ENCODE peak calls at places on chromosomes 5 and 9, in four cellular contexts. One of them, this sample, is unnamed.

GRCh38 chr9:99093492-99093791 is 11.5 kb upstream of the TGFBR1 start:
- DNase-seq in cardiac fibroblast: no peak
- DNase-seq in glutamatergic neuron: no peak
- DNase-seq in fibroblast of lung: no peak
- DNase-seq in this sample: no peak

GRCh38 chr9:93203713-93204469 is 20.0 kb downstream of the WNK2 start:
- DNase-seq in cardiac fibroblast: no peak
- DNase-seq in glutamatergic neuron: no peak
- DNase-seq in fibroblast of lung: no peak
- DNase-seq in this sample: no peak

GRCh38 chr5:36363101-36363500 is 61.4 kb upstream of the RANBP3L start:
- DNase-seq in cardiac fibroblast: peak
- DNase-seq in glutamatergic neuron: no peak
- DNase-seq in fibroblast of lung: peak
- DNase-seq in this sample: peak

GRCh38 chr5:61228691-61229280 is 66.5 kb upstream of the SMIM15 start:
- DNase-seq in cardiac fibroblast: no peak
- DNase-seq in glutamatergic neuron: no peak
- DNase-seq in fibroblast of lung: peak
- DNase-seq in this sample: no peak

GRCh38 chr5:163976691-163977090 is 471.3 kb downstream of the MAT2B start:
- DNase-seq in cardiac fibroblast: no peak
- DNase-seq in glutamatergic neuron: no peak
- DNase-seq in fibroblast of lung: peak
- DNase-seq in this sample: peak

GRCh38 chr9:71025728-71026127 is 95.7 kb downstream of the TRPM3 start:
- DNase-seq in cardiac fibroblast: no peak
- DNase-seq in glutamatergic neuron: no peak
- DNase-seq in fibroblast of lung: no peak
- DNase-seq in this sample: no peak

GRCh38 chr5:97918614-97919013 is 735.6 kb upstream of the RIOK2 start:
- DNase-seq in cardiac fibroblast: no peak
- DNase-seq in glutamatergic neuron: no peak
- DNase-seq in fibroblast of lung: no peak
- DNase-seq in this sample: no peak

GRCh38 chr9:87889882-87890252 is 7.2 kb downstream of the SPATA31E1 start:
- DNase-seq in cardiac fibroblast: no peak
- DNase-seq in glutamatergic neuron: no peak
- DNase-seq in fibroblast of lung: no peak
- DNase-seq in this sample: no peak

GRCh38 chr9:112717669-112718331 is at the start of gene INIP:
- DNase-seq in cardiac fibroblast: peak
- DNase-seq in glutamatergic neuron: peak
- DNase-seq in fibroblast of lung: peak
- DNase-seq in this sample: peak

GRCh38 chr5:170761048-170761707 is 22.3 kb upstream of the GABRP start:
- DNase-seq in cardiac fibroblast: no peak
- DNase-seq in glutamatergic neuron: no peak
- DNase-seq in fibroblast of lung: no peak
- DNase-seq in this sample: no peak

GRCh38 chr9:122005597-122005996 is 87.5 kb downstream of the TTLL11 start:
- DNase-seq in cardiac fibroblast: peak
- DNase-seq in glutamatergic neuron: no peak
- DNase-seq in fibroblast of lung: peak
- DNase-seq in this sample: peak

GRCh38 chr5:180494510-180495181 is 467 bp downstream of the CNOT6 start:
- DNase-seq in cardiac fibroblast: peak
- DNase-seq in glutamatergic neuron: peak
- DNase-seq in fibroblast of lung: peak
- DNase-seq in this sample: peak

GRCh38 chr5:36692791-36693763 is 86.7 kb downstream of the SLC1A3 start:
- DNase-seq in cardiac fibroblast: peak
- DNase-seq in glutamatergic neuron: peak
- DNase-seq in fibroblast of lung: peak
- DNase-seq in this sample: peak

GRCh38 chr5:2898661-2899060 is 147.2 kb upstream of the IRX2 start:
- DNase-seq in cardiac fibroblast: no peak
- DNase-seq in glutamatergic neuron: no peak
- DNase-seq in fibroblast of lung: no peak
- DNase-seq in this sample: no peak

GRCh38 chr9:33202552-33203300 is 35.6 kb upstream of the B4GALT1 start:
- DNase-seq in cardiac fibroblast: peak
- DNase-seq in glutamatergic neuron: no peak
- DNase-seq in fibroblast of lung: peak
- DNase-seq in this sample: peak

GRCh38 chr5:115932991-115933390 is 29.3 kb upstream of the LVRN start:
- DNase-seq in cardiac fibroblast: no peak
- DNase-seq in glutamatergic neuron: no peak
- DNase-seq in fibroblast of lung: no peak
- DNase-seq in this sample: no peak

GRCh38 chr5:135304352-135305221 is 94.4 kb downstream of the MACROH2A1 start:
- DNase-seq in cardiac fibroblast: peak
- DNase-seq in glutamatergic neuron: no peak
- DNase-seq in fibroblast of lung: peak
- DNase-seq in this sample: no peak

GRCh38 chr5:52580921-52581320 is 206.8 kb upstream of the ITGA1 start:
- DNase-seq in cardiac fibroblast: peak
- DNase-seq in glutamatergic neuron: no peak
- DNase-seq in fibroblast of lung: peak
- DNase-seq in this sample: peak

GRCh38 chr9:95091971-95092320 is 225.6 kb downstream of the FANCC start:
- DNase-seq in cardiac fibroblast: peak
- DNase-seq in glutamatergic neuron: no peak
- DNase-seq in fibroblast of lung: peak
- DNase-seq in this sample: no peak

GRCh38 chr5:58922392-58923171 is 339.7 kb downstream of the RAB3C start:
- DNase-seq in cardiac fibroblast: peak
- DNase-seq in glutamatergic neuron: no peak
- DNase-seq in fibroblast of lung: peak
- DNase-seq in this sample: no peak

GRCh38 chr9:92715488-92716231 is 45.7 kb upstream of the IPPK start:
- DNase-seq in cardiac fibroblast: peak
- DNase-seq in glutamatergic neuron: no peak
- DNase-seq in fibroblast of lung: peak
- DNase-seq in this sample: no peak

GRCh38 chr5:179314606-179315355 is 30.5 kb downstream of the ADAMTS2 start:
- DNase-seq in cardiac fibroblast: no peak
- DNase-seq in glutamatergic neuron: peak
- DNase-seq in fibroblast of lung: no peak
- DNase-seq in this sample: no peak

GRCh38 chr5:112142769-112143270 is 276.3 kb downstream of the EPB41L4A start:
- DNase-seq in cardiac fibroblast: peak
- DNase-seq in glutamatergic neuron: no peak
- DNase-seq in fibroblast of lung: peak
- DNase-seq in this sample: peak

GRCh38 chr9:121529237-121529987 is 29.8 kb upstream of the GGTA1 start:
- DNase-seq in cardiac fibroblast: peak
- DNase-seq in glutamatergic neuron: no peak
- DNase-seq in fibroblast of lung: peak
- DNase-seq in this sample: peak

GRCh38 chr9:81683214-81683613 is 6.1 kb downstream of the TLE1 start:
- DNase-seq in cardiac fibroblast: no peak
- DNase-seq in glutamatergic neuron: peak
- DNase-seq in fibroblast of lung: no peak
- DNase-seq in this sample: no peak

GRCh38 chr9:131826966-131827525 is 87.2 kb upstream of the RAPGEF1 start:
- DNase-seq in cardiac fibroblast: no peak
- DNase-seq in glutamatergic neuron: no peak
- DNase-seq in fibroblast of lung: no peak
- DNase-seq in this sample: no peak